ENCODE peak calls at places on chromosomes 1 and 21, in seven cellular contexts. J is T1000; X is right atrium auricular region; Z is memory B cell; S is neural progenitor cell; M is Right ventricle myocardium superior; N is CD8-positive, alpha-beta memory T cell. K is an unnamed sample.

GRCh38 chr21:41472769-41473548 is 35.0 kb downstream of the TMPRSS2 start:
- DNase-seq in S (no peak), Z (no peak), J (no peak), X (no peak), N (no peak), M (no peak), K (no peak)

GRCh38 chr1:237789619-237790018 is 101.1 kb downstream of the ZP4 start:
- DNase-seq in J (no peak), X (no peak), N (no peak), Z (no peak), S (no peak), M (no peak), K (no peak)

GRCh38 chr21:42208801-42209490 is 10.0 kb upstream of the ABCG1 start:
- DNase-seq in J (no peak), S (no peak), X (no peak), M (no peak), N (no peak), Z (no peak), K (no peak)

GRCh38 chr21:14995695-14996490 is 68.9 kb downstream of the NRIP1 start:
- DNase-seq in J (no peak), Z (no peak), M (peak), X (no peak), S (no peak), N (no peak), K (no peak)

GRCh38 chr1:9866836-9867235 is 43.1 kb upstream of the CLSTN1 start:
- DNase-seq in M (no peak), X (no peak), S (no peak), J (no peak), Z (no peak), N (no peak), K (no peak)

GRCh38 chr1:230629511-230629910 is 12.8 kb upstream of the COG2 start:
- DNase-seq in N (no peak), J (no peak), M (no peak), X (no peak), S (no peak), Z (no peak), K (no peak)

GRCh38 chr1:173409613-173410012 is 67.5 kb upstream of the PRDX6 start:
- DNase-seq in Z (peak), N (peak), S (no peak), J (no peak), X (no peak), M (peak), K (no peak)

GRCh38 chr1:151158311-151158710 is 1.9 kb downstream of the TNFAIP8L2 start:
- DNase-seq in J (no peak), X (no peak), M (no peak), S (no peak), N (no peak), Z (no peak), K (no peak)

GRCh38 chr1:205812878-205813754 is at the start of gene SLC41A1:
- DNase-seq in X (peak), J (peak), M (peak), N (peak), Z (peak), S (peak), K (peak)

GRCh38 chr1:165842363-165843129 is 15.1 kb downstream of the UCK2 start:
- DNase-seq in S (no peak), M (no peak), Z (no peak), J (no peak), X (no peak), N (no peak), K (peak)

GRCh38 chr1:42730002-42730401 is 10.0 kb downstream of the CLDN19 start:
- DNase-seq in N (no peak), Z (no peak), J (no peak), M (no peak), S (no peak), X (no peak), K (no peak)

K was measured in activated T-helper 2 cell treated with anti-CD3 and anti-CD28 coated beads, Interferon-gamma antibody, Interleukin-2, Interleukin-4, amounts not matched to agents 10 μg/mL and 5 μg/mL and 100 μg/mL, durations not matched to agents 14 hours and 24 hours and 36 hours.